ENCODE peak calls at places on chromosome 11, in seven cellular contexts. I is memory B cell; E is endothelial cell; L is ELR; K is HCEC 1CT; N is activated naive CD4-positive, alpha-beta T cell; F is AG08396. A is an unnamed sample.

GRCh38 chr11:107468596-107468995 is 11.0 kb upstream of the CWF19L2 start:
- DNase-seq in I (no peak), E (no peak), L (peak; percentile 41), K (peak; percentile 65), N (no peak), F (no peak), A (no peak)

GRCh38 chr11:117385471-117385870 is 57.8 kb downstream of the CEP164 start:
- DNase-seq in I (no peak), E (no peak), L (no peak), K (no peak), N (no peak), F (no peak), A (no peak)

GRCh38 chr11:12266943-12267342 is 110.4 kb upstream of the PARVA start:
- DNase-seq in I (no peak), E (no peak), L (peak; percentile 29), K (no peak), N (no peak), F (no peak), A (no peak)

GRCh38 chr11:2901854-2902783 is 16.5 kb upstream of the CDKN1C start:
- DNase-seq in I (peak; percentile 63), E (peak; percentile 69), L (peak; percentile 93), K (peak; percentile 92), N (peak; percentile 83), F (peak; percentile 98), A (peak; percentile 81)

GRCh38 chr11:12682288-12682687 is 8.1 kb downstream of the TEAD1 start:
- DNase-seq in I (no peak), E (no peak), L (no peak), K (no peak), N (no peak), F (no peak), A (no peak)

GRCh38 chr11:3000032-3000961 is 8.2 kb upstream of the NAP1L4 start:
- DNase-seq in I (no peak), E (no peak), L (peak; percentile 21), K (no peak), N (no peak), F (peak; percentile 55), A (no peak)

GRCh38 chr11:110339456-110339855 is 43.0 kb upstream of the RDX start:
- DNase-seq in I (no peak), E (no peak), L (no peak), K (no peak), N (no peak), F (no peak), A (no peak)

GRCh38 chr11:61797263-61797944 is 4.7 kb downstream of the FEN1 start:
- DNase-seq in I (peak; percentile 68), E (peak; percentile 72), L (peak; percentile 82), K (peak; percentile 76), N (peak; percentile 56), F (peak; percentile 75), A (peak; percentile 58)

GRCh38 chr11:107619926-107620325 is 29.0 kb downstream of the ELMOD1 start:
- DNase-seq in I (no peak), E (no peak), L (no peak), K (peak; percentile 46), N (no peak), F (no peak), A (no peak)

GRCh38 chr11:128892866-128893565 is 1.9 kb downstream of the KCNJ5 start:
- DNase-seq in I (no peak), E (no peak), L (no peak), K (no peak), N (no peak), F (no peak), A (no peak)

GRCh38 chr11:23688835-23689234 is 808.0 kb upstream of the LUZP2 start:
- DNase-seq in I (no peak), E (no peak), L (peak; percentile 80), K (peak; percentile 48), N (no peak), F (no peak), A (no peak)

GRCh38 chr11:64186205-64187165 is 514 bp downstream of the STIP1 start:
- DNase-seq in I (no peak), E (no peak), L (peak; percentile 24), K (no peak), N (no peak), F (no peak), A (no peak)

GRCh38 chr11:114293201-114293711 is 2.9 kb upstream of the NNMT start:
- DNase-seq in I (no peak), E (no peak), L (peak; percentile 33), K (no peak), N (no peak), F (no peak), A (no peak)

GRCh38 chr11:131827440-131827839 is 457.0 kb downstream of the NTM start:
- DNase-seq in I (no peak), E (no peak), L (no peak), K (no peak), N (no peak), F (no peak), A (no peak)

GRCh38 chr11:130478204-130478701 is 29.8 kb downstream of the ADAMTS15 start:
- DNase-seq in I (no peak), E (no peak), L (peak; percentile 88), K (peak; percentile 91), N (no peak), F (peak; percentile 96), A (no peak)

GRCh38 chr11:91136631-91137030 is 913.8 kb upstream of the CHORDC1 start:
- DNase-seq in I (no peak), E (no peak), L (peak; percentile 15), K (peak; percentile 3), N (no peak), F (no peak), A (no peak)

GRCh38 chr11:37280194-37280593 is 682.2 kb upstream of the RAG2 start:
- DNase-seq in I (no peak), E (no peak), L (no peak), K (no peak), N (no peak), F (no peak), A (no peak)

GRCh38 chr11:118783724-118784495 is 7.1 kb downstream of the DDX6 start:
- DNase-seq in I (no peak), E (no peak), L (no peak), K (no peak), N (no peak), F (no peak), A (no peak)

GRCh38 chr11:118771481-118772278 is 19.3 kb downstream of the DDX6 start:
- DNase-seq in I (no peak), E (no peak), L (no peak), K (no peak), N (no peak), F (no peak), A (no peak)